ENCODE peak calls at places on chromosome 9, in nine cellular contexts. S is H7; N is body of pancreas; R is activated naive CD4-positive, alpha-beta T cell; J is activated naive CD8-positive, alpha-beta T cell treated with anti-CD3 and anti-CD28 coated beads for 36 hours; Y is NCI-H1048; A is effector memory CD8-positive, alpha-beta T cell; Q is amygdala; F is putamen. Z is an unnamed sample.

GRCh38 chr9:121620777-121621437 is 30.5 kb upstream of the DAB2IP start:
- DNase-seq in S (peak), N (no peak), R (no peak), J (no peak), Y (no peak), A (no peak), Q (no peak), F (no peak), Z (no peak)

GRCh38 chr9:131391504-131391903 is 2.4 kb upstream of the PRRC2B start:
- DNase-seq in S (no peak), N (no peak), R (no peak), J (no peak), Y (no peak), A (no peak), Q (no peak), F (no peak), Z (no peak)

GRCh38 chr9:134340475-134341186 is 14.4 kb downstream of the RXRA start:
- DNase-seq in S (no peak), N (no peak), R (no peak), J (no peak), Y (no peak), A (no peak), Q (no peak), F (no peak), Z (no peak)

GRCh38 chr9:98175013-98175679 is 17.3 kb downstream of the CORO2A start:
- DNase-seq in S (no peak), N (no peak), R (no peak), J (no peak), Y (no peak), A (no peak), Q (no peak), F (no peak), Z (no peak)

GRCh38 chr9:119091074-119091473 is 278.2 kb downstream of the BRINP1 start:
- DNase-seq in S (no peak), N (no peak), R (no peak), J (no peak), Y (no peak), A (no peak), Q (no peak), F (no peak), Z (no peak)

GRCh38 chr9:89748831-89749499 is 144.2 kb downstream of the GADD45G start:
- DNase-seq in S (no peak), N (no peak), R (no peak), J (no peak), Y (no peak), A (no peak), Q (no peak), F (no peak), Z (no peak)

GRCh38 chr9:98218562-98219363 is 26.3 kb upstream of the CORO2A start:
- DNase-seq in S (peak), N (no peak), R (no peak), J (no peak), Y (no peak), A (no peak), Q (no peak), F (no peak), Z (no peak)

GRCh38 chr9:90684776-90685175 is 42.2 kb upstream of the DIRAS2 start:
- DNase-seq in S (no peak), N (no peak), R (no peak), J (no peak), Y (no peak), A (no peak), Q (no peak), F (no peak), Z (no peak)

GRCh38 chr9:98185021-98185567 is 7.3 kb downstream of the CORO2A start:
- DNase-seq in S (no peak), N (no peak), R (no peak), J (no peak), Y (no peak), A (no peak), Q (no peak), F (no peak), Z (no peak)

GRCh38 chr9:113574381-113575262 is 111.1 kb downstream of the RGS3 start:
- DNase-seq in S (no peak), N (peak), R (no peak), J (no peak), Y (no peak), A (no peak), Q (no peak), F (no peak), Z (no peak)

GRCh38 chr9:2228132-2228531 is 213.0 kb downstream of the SMARCA2 start:
- DNase-seq in S (peak), N (no peak), R (no peak), J (peak), Y (no peak), A (no peak), Q (no peak), F (no peak), Z (no peak)

GRCh38 chr9:84991506-84991855 is 322.0 kb downstream of the NTRK2 start:
- DNase-seq in S (no peak), N (no peak), R (no peak), J (no peak), Y (no peak), A (no peak), Q (no peak), F (peak), Z (no peak)

GRCh38 chr9:71589612-71590011 is 178.7 kb downstream of the CEMIP2 start:
- DNase-seq in S (no peak), N (no peak), R (no peak), J (no peak), Y (no peak), A (no peak), Q (no peak), F (no peak), Z (no peak)

GRCh38 chr9:130301483-130302286 is 36.1 kb downstream of the HMCN2 start:
- DNase-seq in S (no peak), N (peak), R (no peak), J (no peak), Y (no peak), A (no peak), Q (no peak), F (no peak), Z (no peak)

GRCh38 chr9:36392489-36392888 is 7.6 kb downstream of the RNF38 start:
- DNase-seq in S (no peak), N (no peak), R (no peak), J (no peak), Y (no peak), A (no peak), Q (no peak), F (no peak), Z (no peak)